ENCODE peak calls at places on chromosomes 13 and 19, in seven cellular contexts. J is hippocampal formation; I is activated B cell treated with CpG ODN at 0.5 μM for 24 hours; R is amniotic stem cell; O is activated CD4-positive, alpha-beta T cell treated with anti-CD3 and anti-CD28 coated beads, Interleukin-2, amount 10 ng/mL, durations not matched to agents 7 days and 5 days; F is left colon; P is A673. N is an unnamed sample.

GRCh38 chr13:97328222-97328790 is 105.7 kb upstream of the RAP2A start:
- DNase-seq in J (no peak), I (no peak), R (no peak), O (no peak), F (no peak), P (no peak), N (no peak)

GRCh38 chr13:98182589-98182988 is 5.5 kb upstream of the RNF113B start:
- DNase-seq in J (no peak), I (no peak), R (no peak), O (no peak), F (no peak), P (no peak), N (no peak)

GRCh38 chr19:51259348-51260245 is 8.7 kb downstream of the SIGLECL1 start:
- DNase-seq in J (peak), I (no peak), R (no peak), O (peak), F (no peak), P (peak), N (no peak)

GRCh38 chr13:40440990-40441820 is 225.2 kb downstream of the FOXO1 start:
- DNase-seq in J (peak), I (no peak), R (no peak), O (no peak), F (peak), P (no peak), N (no peak)

GRCh38 chr19:46410205-46411087 is 2.9 kb downstream of the CCDC8 start:
- DNase-seq in J (no peak), I (no peak), R (no peak), O (no peak), F (no peak), P (no peak), N (no peak)

GRCh38 chr19:29845576-29846176 is 33.9 kb downstream of the CCNE1 start:
- DNase-seq in J (no peak), I (no peak), R (peak), O (peak), F (peak), P (peak), N (peak)

GRCh38 chr19:48842744-48843162 is 6.5 kb upstream of the HSD17B14 start:
- DNase-seq in J (peak), I (peak), R (no peak), O (peak), F (no peak), P (peak), N (peak)

GRCh38 chr19:53916004-53916403 is 6.9 kb downstream of the CACNG7 start:
- DNase-seq in J (no peak), I (no peak), R (no peak), O (no peak), F (no peak), P (no peak), N (no peak)

GRCh38 chr13:38981096-38981495 is 9.5 kb downstream of the STOML3 start:
- DNase-seq in J (no peak), I (no peak), R (no peak), O (no peak), F (no peak), P (no peak), N (no peak)

GRCh38 chr13:101624210-101624922 is 171.9 kb downstream of the ITGBL1 start:
- DNase-seq in J (no peak), I (no peak), R (no peak), O (no peak), F (no peak), P (peak), N (peak)

GRCh38 chr19:51127755-51128154 is 3.0 kb downstream of the SIGLEC9 start:
- DNase-seq in J (no peak), I (no peak), R (no peak), O (no peak), F (peak), P (no peak), N (no peak)

GRCh38 chr13:35768551-35768950 is 292.1 kb upstream of the MAB21L1 start:
- DNase-seq in J (no peak), I (no peak), R (peak), O (no peak), F (no peak), P (no peak), N (no peak)